ENCODE peak calls at places on chromosome 17, in five cellular contexts. V is stomach; Z is iPS DF 6.9; S is CD8-positive, alpha-beta memory T cell; W is neural progenitor cell. T is an unnamed sample. For H3K4me1, the result is how much of the 10 kb centered on the place peaks cover.

GRCh38 chr17:60526726-60527125 is 684 bp upstream of the APPBP2 start:
- DNase-seq in V (no peak), Z (no peak), S (no peak), W (no peak), T (no peak)

GRCh38 chr17:52995127-52995526 is 827.6 kb upstream of the KIF2B start:
- DNase-seq in V (no peak), Z (no peak), S (no peak), W (no peak), T (no peak)

GRCh38 chr17:39580082-39580468 is 27.6 kb downstream of the NEUROD2 start:
- DNase-seq in V (no peak), Z (no peak), S (no peak), W (no peak), T (no peak)

GRCh38 chr17:49000943-49001342 is 3.8 kb downstream of the IGF2BP1 start:
- DNase-seq in V (no peak), Z (no peak), S (no peak), W (no peak), T (no peak)

GRCh38 chr17:38777641-38778250 is 21.6 kb downstream of the PIP4K2B start:
- DNase-seq in V (no peak), Z (no peak), S (no peak), W (no peak), T (no peak)

GRCh38 chr17:1916963-1917715 is 87.3 kb downstream of the RPA1 start:
- DNase-seq in V (no peak), Z (no peak), S (no peak), W (no peak), T (peak)

GRCh38 chr17:52106638-52107261 is 51.8 kb downstream of the CA10 start:
- DNase-seq in V (peak), Z (peak), S (no peak), W (peak), T (peak)

GRCh38 chr17:40542562-40543411 is 22.5 kb downstream of the CCR7 start:
- DNase-seq in V (peak), Z (no peak), S (peak), W (no peak), T (no peak)

GRCh38 chr17:19796457-19796856 is 48.4 kb upstream of the ALDH3A1 start:
- DNase-seq in V (no peak), Z (no peak), S (no peak), W (no peak), T (no peak)

GRCh38 chr17:75878174-75878998 is at the start of gene TRIM47:
- DNase-seq in V (peak), Z (no peak), S (no peak), W (peak), T (peak)

GRCh38 chr17:40281663-40282062 is 6.0 kb upstream of the CDC6 start:
- DNase-seq in V (no peak), Z (peak), S (no peak), W (no peak), T (no peak)

GRCh38 chr17:82528484-82529265 is 9.1 kb downstream of the FOXK2 start:
- DNase-seq in V (peak), Z (no peak), S (no peak), W (peak), T (peak)

GRCh38 chr17:28189667-28190066 is 129.3 kb upstream of the TMEM97 start:
- DNase-seq in V (no peak), Z (no peak), S (no peak), W (no peak), T (no peak)

GRCh38 chr17:50097455-50097854 is 2.3 kb downstream of the PDK2 start:
- DNase-seq in V (no peak), Z (no peak), S (no peak), W (no peak), T (no peak)
- H3K4me1 ChIP-seq in V (half or more), Z (under half), S (under half), W (under half), T (under half)

GRCh38 chr17:32274101-32274500 is 8.5 kb downstream of the RHBDL3 start:
- DNase-seq in V (no peak), Z (no peak), S (no peak), W (no peak), T (no peak)
- H3K27ac ChIP-seq in V (no peak), Z (no peak), S (no peak), W (no peak), T (no peak)

GRCh38 chr17:45839442-45839841 is 5.2 kb upstream of the SPPL2C start:
- DNase-seq in V (no peak), Z (no peak), S (no peak), W (no peak), T (no peak)
- H3K4me3 ChIP-seq in V (no peak), Z (no peak), S (no peak), W (no peak), T (no peak)

GRCh38 chr17:42518755-42519545 is 17.1 kb upstream of the NAGLU start:
- DNase-seq in V (peak), Z (no peak), S (no peak), W (no peak), T (peak)

GRCh38 chr17:42520540-42520951 is 15.5 kb upstream of the NAGLU start:
- DNase-seq in V (no peak), Z (no peak), S (no peak), W (peak), T (no peak)

GRCh38 chr17:42517516-42517915 is 18.5 kb upstream of the NAGLU start:
- DNase-seq in V (peak), Z (no peak), S (peak), W (peak), T (peak)

GRCh38 chr17:42519546-42520444 is 16.2 kb upstream of the NAGLU start:
- DNase-seq in V (peak), Z (no peak), S (no peak), W (peak), T (peak)

GRCh38 chr17:42518046-42518754 is 17.8 kb upstream of the NAGLU start:
- DNase-seq in V (peak), Z (no peak), S (no peak), W (no peak), T (peak)
- H3K4me1 ChIP-seq in V (half or more), Z (under half), S (under half), W (under half), T (under half)

DNA sequence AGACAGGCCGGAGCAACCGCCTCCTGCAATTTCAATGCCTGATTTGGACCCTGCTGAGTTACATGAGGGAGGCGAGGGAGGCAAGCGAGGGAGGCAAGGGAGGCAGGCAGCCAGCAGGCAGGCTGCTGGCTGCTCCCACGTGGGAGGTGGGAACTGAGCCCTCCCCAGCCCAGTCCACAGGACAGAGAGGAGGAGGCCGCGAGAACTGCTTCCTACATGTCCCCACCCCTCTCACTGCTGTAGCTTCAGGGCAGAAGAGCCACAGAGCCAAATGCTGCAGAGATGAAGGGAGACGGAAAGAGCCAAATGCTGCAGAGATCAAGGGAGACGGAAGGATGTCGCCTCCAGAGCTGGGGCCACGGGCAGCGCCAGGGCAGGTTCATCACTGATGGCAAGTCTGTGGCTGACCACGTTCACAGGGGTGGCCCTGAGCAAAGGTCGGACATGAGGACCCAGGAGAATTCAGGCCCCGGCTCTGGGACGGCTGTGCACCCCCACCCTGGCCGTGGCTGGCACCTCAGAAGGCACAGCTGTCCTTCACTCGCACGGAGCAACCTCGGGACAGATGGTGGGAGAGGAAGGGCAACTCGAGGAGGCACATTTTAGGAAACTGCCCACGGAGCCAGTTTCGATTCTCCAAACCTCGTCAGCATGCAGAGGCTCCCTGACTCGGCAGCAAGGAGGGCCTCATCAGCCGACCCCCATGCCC is 21.5 kb downstream of the RPH3AL start:
- DNase-seq in V (no peak), Z (no peak), S (no peak), W (no peak), T (no peak)
- H3K27ac ChIP-seq in V (peak), Z (no peak), S (no peak), W (no peak), T (no peak)

GRCh38 chr17:3998436-3998835 is 34.2 kb upstream of the ATP2A3 start:
- DNase-seq in V (no peak), Z (no peak), S (no peak), W (no peak), T (no peak)
- H3K4me3 ChIP-seq in V (no peak), Z (no peak), S (no peak), W (no peak), T (no peak)

DNA sequence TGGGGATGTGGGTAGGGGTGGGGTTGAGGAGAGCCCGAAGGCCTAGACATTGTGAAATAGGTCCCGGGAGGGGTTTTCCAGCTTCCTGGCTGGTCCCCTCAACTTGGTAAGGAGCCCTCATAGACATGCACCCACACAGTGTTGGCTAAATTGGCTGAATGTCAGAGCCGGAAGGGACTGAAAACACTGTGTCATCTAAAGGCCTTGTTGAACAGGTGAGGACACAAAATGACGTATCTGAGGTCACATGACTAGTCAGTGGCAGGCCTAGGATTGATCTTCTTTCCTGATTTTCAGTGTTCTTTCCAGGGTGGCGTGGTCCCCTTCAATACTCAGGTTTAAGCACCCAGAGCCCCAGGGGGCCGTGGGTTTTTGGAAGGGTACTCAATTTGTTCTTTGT is 27.6 kb downstream of the ITGB3 start:
- DNase-seq in V (no peak), Z (no peak), S (no peak), W (no peak), T (no peak)
- H3K4me1 ChIP-seq in V (under half), Z (under half), S (under half), W (under half), T (under half)